ENCODE peak calls at places on chromosome 12, in seven cellular contexts. O is NCI-H460; A is Caco-2; F is cardiac muscle cell; W is gastrocnemius medialis; M is central memory CD4-positive, alpha-beta T cell; J is CD8-positive, alpha-beta T cell. I is an unnamed sample.

GRCh38 chr12:44817687-44818086 is 58.4 kb downstream of the NELL2 start:
- DNase-seq in O (no peak), A (no peak), F (no peak), W (no peak), M (no peak), J (no peak), I (no peak)

GRCh38 chr12:109065853-109066193 is 13.4 kb downstream of the USP30 start:
- DNase-seq in O (no peak), A (no peak), F (no peak), W (no peak), M (no peak), J (no peak), I (no peak)

GRCh38 chr12:22733756-22734155 is 108.8 kb downstream of the ETNK1 start:
- DNase-seq in O (no peak), A (no peak), F (no peak), W (no peak), M (no peak), J (no peak), I (no peak)

GRCh38 chr12:118853634-118854033 is 127.7 kb upstream of the SRRM4 start:
- DNase-seq in O (no peak), A (no peak), F (peak), W (no peak), M (no peak), J (no peak), I (no peak)

GRCh38 chr12:110222433-110222832 is 58.6 kb upstream of the ATP2A2 start:
- DNase-seq in O (no peak), A (no peak), F (no peak), W (no peak), M (no peak), J (no peak), I (no peak)

GRCh38 chr12:96578526-96579125 is 89.2 kb downstream of the CFAP54 start:
- DNase-seq in O (peak), A (no peak), F (peak), W (no peak), M (peak), J (peak), I (no peak)

GRCh38 chr12:31736472-31736871 is 7.7 kb upstream of the AMN1 start:
- DNase-seq in O (no peak), A (no peak), F (no peak), W (no peak), M (peak), J (peak), I (no peak)

GRCh38 chr12:129701536-129702165 is 202.2 kb downstream of the TMEM132D start:
- DNase-seq in O (no peak), A (no peak), F (no peak), W (no peak), M (no peak), J (no peak), I (no peak)

GRCh38 chr12:110280784-110281548 is at the start of gene ATP2A2:
- DNase-seq in O (peak), A (peak), F (peak), W (peak), M (peak), J (peak), I (peak)

GRCh38 chr12:91074851-91075250 is 17.0 kb upstream of the KERA start:
- DNase-seq in O (no peak), A (no peak), F (no peak), W (no peak), M (no peak), J (no peak), I (no peak)

GRCh38 chr12:52871291-52871961 is 22.6 kb upstream of the KRT78 start:
- DNase-seq in O (peak), A (no peak), F (no peak), W (peak), M (no peak), J (no peak), I (peak)

GRCh38 chr12:15629108-15629507 is 160.1 kb downstream of the EPS8 start:
- DNase-seq in O (peak), A (peak), F (peak), W (peak), M (no peak), J (no peak), I (peak)

GRCh38 chr12:13005649-13006048 is 5.6 kb upstream of the HEBP1 start:
- DNase-seq in O (no peak), A (no peak), F (no peak), W (no peak), M (no peak), J (no peak), I (no peak)

I was measured in tibial nerve.